ENCODE peak calls at places on chromosome 7, in seven cellular contexts. Z is CD4-positive, alpha-beta memory T cell; N is uterus; R is hepatocyte; B is suprapubic skin; M is ovary; Y is IMR-90. F is an unnamed sample. For H3K4me1, the result is how much of the 10 kb centered on the place peaks cover.

GRCh38 chr7:155454183-155455112 is 3.5 kb upstream of the EN2 start:
- DNase-seq in M (no peak), B (peak), Y (no peak), R (no peak), N (no peak), Z (no peak), F (no peak)

GRCh38 chr7:66696774-66697191 is 43.8 kb upstream of the RABGEF1 start:
- DNase-seq in R (no peak), Z (no peak), M (no peak), N (peak), B (no peak), Y (peak), F (no peak)

GRCh38 chr7:155203882-155204691 is 93.6 kb upstream of the INSIG1 start:
- DNase-seq in R (no peak), Y (no peak), Z (no peak), B (peak), M (no peak), N (no peak), F (no peak)

GRCh38 chr7:44990520-44991023 is 9.4 kb upstream of the CCM2 start:
- DNase-seq in Y (peak), Z (no peak), R (no peak), M (no peak), N (no peak), B (no peak), F (no peak)

GRCh38 chr7:13894956-13895355 is 94.5 kb downstream of the ETV1 start:
- DNase-seq in M (no peak), Z (no peak), N (no peak), B (no peak), Y (no peak), R (no peak), F (no peak)

GRCh38 chr7:22329816-22330524 is 27.0 kb downstream of the RAPGEF5 start:
- DNase-seq in M (no peak), Y (no peak), Z (no peak), R (peak), B (no peak), N (no peak), F (no peak)

GRCh38 chr7:12646139-12646538 is 41.3 kb upstream of the ARL4A start:
- DNase-seq in Z (no peak), M (no peak), Y (peak), N (no peak), B (no peak), R (no peak), F (no peak)

GRCh38 chr7:152120210-152120609 is 94.7 kb downstream of the GALNT11 start:
- DNase-seq in R (no peak), B (no peak), N (no peak), M (no peak), Y (peak), Z (no peak), F (no peak)

GRCh38 chr7:42502022-42502421 is 265.0 kb upstream of the GLI3 start:
- DNase-seq in M (no peak), B (no peak), N (no peak), Y (no peak), Z (no peak), R (no peak), F (no peak)

GRCh38 chr7:5238500-5238899 is 44.2 kb upstream of the SLC29A4 start:
- DNase-seq in Y (no peak), B (no peak), M (no peak), N (no peak), R (no peak), Z (no peak), F (no peak)

GRCh38 chr7:92052159-92052558 is 82.1 kb downstream of the CYP51A1 start:
- DNase-seq in B (no peak), Y (no peak), Z (no peak), M (no peak), R (no peak), N (no peak), F (no peak)

GRCh38 chr7:11427686-11428273 is 404.2 kb downstream of the THSD7A start:
- DNase-seq in Y (peak), R (peak), Z (no peak), B (no peak), N (no peak), M (no peak), F (no peak)

GRCh38 chr7:106629521-106629920 is 31.4 kb downstream of the CCDC71L start:
- DNase-seq in Z (no peak), Y (peak), B (no peak), R (no peak), M (no peak), N (no peak), F (no peak)

GRCh38 chr7:75575488-75576112 is 83.5 kb downstream of the SPDYE5 start:
- DNase-seq in M (no peak), B (no peak), R (no peak), Y (no peak), N (no peak), Z (no peak), F (no peak)

GRCh38 chr7:114533151-114533550 is 118.5 kb downstream of the FOXP2 start:
- DNase-seq in B (no peak), M (no peak), N (no peak), R (no peak), Z (no peak), Y (no peak), F (no peak)

DNA sequence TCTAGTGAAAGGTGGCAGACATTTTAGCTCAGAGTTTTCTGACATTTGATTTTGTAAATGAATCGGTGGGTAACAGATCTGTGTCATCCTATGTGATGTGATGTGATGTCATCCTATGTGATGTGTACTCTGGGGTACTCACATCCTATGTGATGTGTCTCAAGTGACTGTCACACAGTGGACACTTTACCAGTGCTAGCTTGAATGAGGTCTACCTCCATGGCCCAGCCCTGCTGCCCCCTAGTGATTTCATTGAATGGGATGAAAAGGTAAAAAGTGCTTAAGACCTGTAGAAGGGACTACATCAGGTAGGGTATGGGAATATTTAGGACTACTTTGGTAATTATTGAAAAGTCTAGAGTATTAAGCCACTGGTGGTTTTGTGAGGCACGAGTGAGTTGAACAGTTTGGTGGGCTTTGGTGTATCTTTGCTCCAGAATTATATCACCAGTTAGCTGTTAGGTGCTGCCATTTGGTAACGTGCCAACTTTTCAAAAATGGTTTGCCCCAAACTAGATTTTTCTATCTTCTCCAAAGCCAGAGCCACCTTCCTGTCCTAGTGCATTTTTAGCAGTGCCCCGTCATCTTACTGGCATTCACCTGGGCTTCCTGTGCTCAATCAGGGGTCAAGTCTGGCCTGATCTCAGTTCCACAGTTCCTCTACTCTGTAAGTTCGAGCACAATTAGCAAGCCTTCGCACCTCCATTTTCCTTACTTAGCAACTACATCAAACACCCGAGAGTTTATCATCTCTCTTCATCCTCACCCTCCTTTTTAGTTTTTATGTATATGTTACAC is 9.7 kb downstream of the EIF4H start:
- DNase-seq in Z (no peak), Y (no peak), B (no peak), M (no peak), N (no peak), R (no peak), F (peak)
- H3K4me1 ChIP-seq in Z (half or more), Y (under half), B (half or more), M (under half), N (under half), R (under half), F (half or more)

DNA sequence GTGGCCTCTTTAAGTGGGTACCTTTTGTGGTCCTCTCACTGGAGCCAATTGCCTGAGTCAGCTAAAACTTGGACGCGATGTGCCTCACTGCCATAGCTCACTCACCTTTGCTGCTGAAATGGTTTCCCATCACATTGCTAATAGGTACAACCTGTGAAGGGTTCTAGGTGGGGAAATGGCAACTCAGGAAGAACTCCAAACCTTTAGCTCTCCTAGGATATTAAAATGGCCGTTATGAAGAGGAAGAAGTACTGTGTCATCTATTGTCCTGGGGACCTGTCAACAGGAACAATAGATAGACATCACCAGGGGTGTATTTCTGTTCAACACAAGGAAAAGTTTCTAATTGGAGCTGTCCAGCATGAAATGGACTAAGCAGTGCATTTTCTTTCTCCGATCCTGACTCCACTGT is 1.2 kb upstream of the ZNF655 start:
- DNase-seq in N (no peak), R (no peak), Y (peak), B (no peak), Z (no peak), M (no peak), F (peak)
- H3K4me3 ChIP-seq in N (peak), R (peak), Y (peak), B (peak), Z (peak), M (peak), F (peak)

DNA sequence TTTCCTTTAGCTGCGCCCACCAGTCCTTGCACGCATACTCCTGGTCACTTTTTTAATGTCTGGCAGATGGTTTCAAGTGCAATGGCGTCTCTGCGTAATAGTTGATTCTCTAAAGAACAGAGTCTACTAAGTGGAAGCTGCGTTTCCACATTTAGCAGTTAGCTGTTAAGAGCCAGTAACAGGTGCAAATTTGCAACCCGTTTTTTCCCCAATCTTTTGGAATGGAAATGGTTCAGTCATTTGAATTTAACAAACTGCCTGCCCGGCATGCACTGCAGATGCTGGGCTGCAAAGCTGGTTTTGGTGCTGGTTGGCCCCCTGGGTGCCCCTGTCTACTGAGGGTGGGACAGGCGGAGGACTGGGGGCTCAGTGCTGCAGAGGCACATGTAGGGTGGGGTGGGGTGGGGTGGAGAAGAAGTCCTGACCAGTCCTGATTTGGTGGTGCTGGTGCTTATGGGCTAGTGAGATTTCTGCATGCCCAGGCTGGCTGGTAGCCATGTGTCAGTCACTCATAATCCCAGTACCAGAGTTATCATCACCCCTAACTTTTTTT is 43.9 kb downstream of the CUX1 start:
- DNase-seq in Z (no peak), M (no peak), Y (no peak), N (no peak), B (no peak), R (no peak), F (no peak)
- H3K27ac ChIP-seq in Z (no peak), M (no peak), Y (no peak), N (peak), B (no peak), R (no peak), F (no peak)

GRCh38 chr7:128123291-128124037 is 92.2 kb upstream of the LRRC4 start:
- DNase-seq in M (no peak), Y (no peak), N (no peak), Z (no peak), R (no peak), B (no peak), F (no peak)
- H3K4me1 ChIP-seq in M (under half), Y (under half), N (under half), Z (under half), R (under half), B (under half), F (under half)

GRCh38 chr7:78523903-78524302 is 725.3 kb downstream of the PHTF2 start:
- DNase-seq in N (no peak), R (no peak), Z (no peak), Y (no peak), B (no peak), M (no peak), F (no peak)

GRCh38 chr7:78530351-78530750 is 731.8 kb downstream of the PHTF2 start:
- DNase-seq in Y (peak), N (no peak), B (no peak), M (no peak), Z (no peak), R (no peak), F (no peak)

GRCh38 chr7:78528964-78529363 is 730.4 kb downstream of the PHTF2 start:
- DNase-seq in R (no peak), B (no peak), Z (no peak), N (no peak), M (no peak), Y (peak), F (no peak)

GRCh38 chr7:78529392-78529791 is 730.8 kb downstream of the PHTF2 start:
- DNase-seq in R (no peak), N (no peak), M (no peak), B (no peak), Z (no peak), Y (peak), F (no peak)
- H3K4me3 ChIP-seq in R (no peak), N (no peak), M (no peak), B (no peak), Z (no peak), Y (no peak), F (no peak)

GRCh38 chr7:26151096-26151495 is 902 bp upstream of the NFE2L3 start:
- DNase-seq in B (no peak), Z (peak), M (no peak), R (no peak), N (no peak), Y (no peak), F (no peak)

GRCh38 chr7:26153823-26154783 is 2.1 kb downstream of the NFE2L3 start:
- DNase-seq in Y (peak), M (no peak), B (no peak), R (no peak), N (no peak), Z (peak), F (peak)

GRCh38 chr7:26151650-26151952 is 397 bp upstream of the NFE2L3 start:
- DNase-seq in Z (no peak), M (no peak), B (no peak), R (no peak), N (no peak), Y (no peak), F (no peak)

GRCh38 chr7:26151953-26152781 is at the start of gene NFE2L3:
- DNase-seq in Z (peak), M (no peak), Y (peak), R (peak), N (peak), B (peak), F (peak)

DNA sequence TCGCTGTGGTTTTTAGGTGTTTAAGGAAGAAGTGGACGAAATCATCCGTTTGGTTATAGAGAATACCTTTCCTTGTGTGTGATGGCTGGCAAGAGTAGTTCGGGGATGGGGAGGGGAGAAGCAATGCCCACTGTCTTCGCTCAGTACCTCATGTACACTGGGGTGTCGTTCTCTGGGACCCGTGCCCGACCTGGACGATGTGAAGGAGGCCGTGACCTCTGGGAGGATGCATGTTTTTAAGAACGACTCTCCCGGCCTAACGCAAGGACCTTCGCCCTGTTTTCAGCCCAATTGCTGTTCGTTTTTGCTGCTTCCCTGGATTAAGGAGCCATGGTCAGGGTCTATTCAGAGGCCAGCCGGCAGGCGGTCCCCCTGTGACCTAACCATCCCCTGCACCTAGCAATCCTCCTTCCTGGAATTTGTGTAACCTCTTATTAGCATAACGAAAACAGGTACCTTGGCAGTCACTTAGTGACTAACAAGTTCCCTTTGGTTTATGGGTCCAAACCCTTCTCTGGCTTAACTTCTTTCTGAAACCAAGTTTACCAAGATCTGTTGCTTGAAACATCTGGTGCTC is 1.3 kb downstream of the NFE2L3 start:
- DNase-seq in Y (no peak), B (no peak), N (no peak), R (no peak), Z (no peak), M (no peak), F (no peak)
- H3K27ac ChIP-seq in Y (no peak), B (peak), N (no peak), R (no peak), Z (peak), M (no peak), F (peak)

DNA sequence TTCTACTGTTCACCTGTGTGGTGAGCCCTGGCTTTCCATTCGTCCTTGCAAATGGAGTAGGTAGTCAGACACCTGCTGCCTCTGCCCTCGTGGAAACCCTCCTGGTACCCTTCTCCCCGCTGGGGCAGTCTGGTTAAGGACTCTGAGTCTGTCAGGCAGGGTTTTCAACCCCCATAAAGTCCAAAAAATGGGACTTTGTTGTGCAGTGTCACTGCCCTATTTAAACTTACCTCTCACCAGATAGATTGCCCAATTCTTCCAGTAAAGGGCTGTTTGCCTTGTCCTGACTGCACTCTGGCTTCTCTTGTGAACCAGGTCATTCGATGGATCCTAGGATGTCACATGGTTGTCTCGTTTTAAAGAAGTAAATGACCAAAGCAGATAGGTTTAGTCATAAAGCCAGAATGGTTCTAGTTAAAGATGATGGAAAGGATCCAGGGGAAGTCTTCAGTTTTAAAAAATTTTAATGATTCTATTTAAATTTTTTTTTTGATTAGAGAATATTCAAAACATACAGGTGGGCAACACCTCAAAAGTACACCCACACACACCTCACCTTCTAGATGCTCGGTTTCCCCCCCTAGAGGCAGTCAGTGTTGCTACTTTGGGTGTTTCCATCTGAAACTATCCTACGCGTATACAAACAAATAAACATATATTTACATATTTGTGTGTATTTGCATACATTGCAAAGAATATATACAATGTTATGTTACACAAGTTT is 22.0 kb downstream of the TMEM176B start:
- DNase-seq in N (no peak), M (no peak), Z (no peak), Y (no peak), B (no peak), R (no peak), F (peak)
- H3K4me1 ChIP-seq in N (under half), M (under half), Z (under half), Y (under half), B (under half), R (under half), F (under half)

DNA sequence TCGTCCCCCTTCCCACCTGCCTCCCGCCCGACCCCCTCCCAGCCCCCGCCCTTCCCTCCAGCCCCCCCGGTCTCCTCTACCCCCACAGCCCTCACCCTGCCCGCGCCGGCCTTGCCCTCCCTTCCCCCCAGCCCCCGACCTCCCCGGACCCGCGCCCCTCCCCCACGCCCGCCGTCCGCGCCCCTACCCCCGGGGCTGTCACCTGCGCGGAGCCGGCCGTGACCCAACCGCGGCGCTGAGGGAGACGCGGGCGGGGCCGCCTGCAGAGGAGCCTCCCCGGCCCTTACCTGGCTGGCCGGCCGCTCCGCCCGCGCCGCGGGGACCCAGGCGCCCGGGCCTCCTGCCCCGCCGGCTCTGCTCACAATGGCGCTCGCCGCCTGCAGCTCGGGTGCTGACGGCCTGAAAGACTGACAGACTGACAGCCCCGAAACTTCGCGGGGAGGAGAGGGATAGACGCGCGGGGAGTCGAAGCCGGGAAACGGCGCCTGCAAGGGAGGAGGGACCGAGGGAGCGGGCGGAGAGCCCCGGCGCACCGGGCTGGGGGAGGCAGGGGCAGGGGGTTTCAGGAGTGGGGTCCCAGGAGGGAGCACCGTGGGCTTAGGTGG is 465 bp downstream of the ZNF467 start:
- DNase-seq in B (no peak), Y (no peak), M (no peak), Z (no peak), N (no peak), R (peak), F (peak)
- H3K4me3 ChIP-seq in B (peak), Y (peak), M (peak), Z (peak), N (peak), R (peak), F (no peak)

DNA sequence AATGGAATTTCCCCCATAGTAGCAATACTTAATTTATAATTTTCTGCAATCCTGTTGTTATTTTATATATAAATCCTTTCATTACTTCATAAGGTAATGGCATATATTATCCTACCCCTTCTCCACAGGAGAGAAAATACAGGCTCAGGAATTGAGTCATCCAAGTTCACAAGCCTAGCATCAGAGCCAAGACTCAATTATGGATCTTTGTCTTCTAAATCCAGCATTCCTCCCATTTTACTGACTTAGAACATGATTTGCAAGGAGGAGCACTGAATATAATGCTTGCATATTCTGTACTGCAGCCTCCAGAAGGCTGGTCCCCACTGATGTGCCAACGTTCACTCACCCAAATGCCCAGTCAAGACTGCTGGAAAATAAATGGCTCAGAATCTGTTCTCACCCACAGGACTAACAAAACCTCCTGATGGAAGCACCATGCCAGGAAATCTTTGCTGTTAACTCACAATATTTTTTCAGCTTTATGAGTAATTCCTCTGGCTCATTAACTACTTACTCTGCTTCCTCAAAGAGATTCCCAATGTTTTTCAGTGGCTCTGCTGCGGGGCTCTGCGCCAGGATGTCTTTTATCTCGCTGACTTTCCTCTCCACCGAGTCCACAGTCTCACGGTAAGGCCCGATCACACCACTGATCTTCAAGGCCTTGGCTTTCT is 48.6 kb downstream of the DLD start:
- DNase-seq in Y (peak), B (no peak), N (peak), R (no peak), Z (no peak), M (peak), F (no peak)
- H3K27ac ChIP-seq in Y (peak), B (peak), N (peak), R (peak), Z (no peak), M (no peak), F (no peak)